ENCODE peak calls at places on chromosomes 11 and 22, in six cellular contexts. P is GM19239; X is stimulated activated CD8-positive, alpha-beta memory T cell treated with anti-CD3 and anti-CD28 coated beads, Interleukin-4, amount 100 ng/mL, for 24 hours; Q is activated T-cell treated with anti-CD3 and anti-CD28 coated beads for 1 hour; H is stimulated activated CD4-positive, alpha-beta T cell treated with anti-CD3 and anti-CD28 coated beads, Interleukin-2, amount 100 ng/mL, for 48 hours; R is AG04449. U is an unnamed sample.

GRCh38 chr22:45612940-45613339 is 58.7 kb upstream of the ATXN10 start:
- DNase-seq in P (no peak), H (no peak), X (no peak), Q (no peak), R (no peak), U (no peak)

GRCh38 chr11:46246514-46246913 is 30.9 kb upstream of the CREB3L1 start:
- DNase-seq in Q (no peak), R (no peak), P (no peak), H (no peak), X (no peak), U (no peak)

GRCh38 chr11:78633516-78634310 is 59.0 kb upstream of the NARS2 start:
- DNase-seq in Q (no peak), H (no peak), X (no peak), R (no peak), P (no peak), U (no peak)

GRCh38 chr11:1219446-1219835 is 3.4 kb upstream of the MUC5B start:
- DNase-seq in H (no peak), X (no peak), R (no peak), Q (no peak), P (no peak), U (no peak)

GRCh38 chr22:49954991-49955580 is 5.5 kb upstream of the PIM3 start:
- DNase-seq in R (no peak), X (no peak), H (no peak), Q (no peak), P (no peak), U (no peak)

GRCh38 chr11:10728779-10729472 is 22.1 kb upstream of the CTR9 start:
- DNase-seq in R (no peak), X (no peak), Q (no peak), H (no peak), P (no peak), U (no peak)

GRCh38 chr11:30914143-30914762 is 328.1 kb upstream of the MPPED2 start:
- DNase-seq in Q (no peak), R (peak; percentile 12), X (no peak), P (no peak), H (no peak), U (peak; percentile 53)

GRCh38 chr11:1559103-1559951 is 12.7 kb downstream of the DUSP8 start:
- DNase-seq in P (no peak), H (no peak), R (peak; percentile 34), Q (no peak), X (no peak), U (peak; percentile 99)

GRCh38 chr11:117771197-117771596 is 25.8 kb downstream of the DSCAML1 start:
- DNase-seq in P (no peak), R (no peak), Q (no peak), X (no peak), H (no peak), U (no peak)

GRCh38 chr22:49567894-49568750 is 259.6 kb downstream of the BRD1 start:
- DNase-seq in R (no peak), Q (no peak), X (no peak), H (no peak), P (no peak), U (no peak)

GRCh38 chr11:57402188-57403066 is 12.0 kb upstream of the PRG2 start:
- DNase-seq in X (no peak), Q (no peak), P (no peak), R (no peak), H (no peak), U (no peak)

GRCh38 chr22:21803859-21804258 is 63.6 kb downstream of the MAPK1 start:
- DNase-seq in P (no peak), X (no peak), R (no peak), H (no peak), Q (no peak), U (no peak)

GRCh38 chr11:123188508-123189165 is 6.4 kb downstream of the CLMP start:
- DNase-seq in X (no peak), H (no peak), R (no peak), Q (no peak), P (no peak), U (no peak)

GRCh38 chr11:75347781-75348613 is 3.5 kb downstream of the ARRB1 start:
- DNase-seq in R (peak; percentile 86), X (no peak), P (no peak), H (no peak), Q (no peak), U (no peak)

GRCh38 chr11:127862406-127862805 is 725.0 kb downstream of the ETS1 start:
- DNase-seq in P (no peak), X (no peak), R (no peak), H (no peak), Q (no peak), U (no peak)

GRCh38 chr11:58829736-58830135 is 14.8 kb downstream of the GLYATL2 start:
- DNase-seq in X (no peak), H (no peak), R (peak; percentile 26), P (no peak), Q (no peak), U (no peak)

GRCh38 chr11:65625628-65626342 is 10.2 kb downstream of the PCNX3 start:
- DNase-seq in H (peak; percentile 29), Q (peak; percentile 41), P (peak; percentile 87), R (no peak), X (no peak), U (peak; percentile 57)

GRCh38 chr11:10742460-10743208 is 8.4 kb upstream of the CTR9 start:
- DNase-seq in P (no peak), R (no peak), X (no peak), Q (peak; percentile 9), H (no peak), U (no peak)

GRCh38 chr11:5007561-5007960 is 12.9 kb downstream of the OR51L1 start:
- DNase-seq in X (no peak), H (no peak), P (no peak), R (no peak), Q (no peak), U (no peak)

GRCh38 chr11:44632466-44633123 is 67.1 kb downstream of the CD82 start:
- DNase-seq in R (no peak), H (no peak), Q (no peak), P (no peak), X (no peak), U (peak; percentile 82)

U was measured in T47D.